ENCODE peak calls at places on chromosomes 4 and X, in seven cellular contexts. E is fibroblast of lung; Q is psoas muscle; U is RWPE1; V is astrocyte of the cerebellum; T is CD4-positive, alpha-beta T cell; A is esophagus muscularis mucosa. M is an unnamed sample.

GRCh38 chr4:157196050-157196449 is 24.5 kb upstream of the GRIA2 start:
- DNase-seq in V (no peak), E (no peak), Q (no peak), A (no peak), U (no peak), T (no peak), M (no peak)

GRCh38 chrX:19272452-19272851 is 71.3 kb upstream of the PDHA1 start:
- DNase-seq in A (no peak), T (no peak), U (no peak), Q (no peak), E (peak), V (peak), M (no peak)

GRCh38 chr4:96895826-96896225 is 1055.9 kb downstream of the PDHA2 start:
- DNase-seq in T (no peak), E (no peak), A (no peak), Q (no peak), U (no peak), V (no peak), M (no peak)

GRCh38 chr4:150573534-150573933 is 8.4 kb upstream of the MAB21L2 start:
- DNase-seq in V (peak), U (no peak), E (peak), Q (no peak), T (no peak), A (no peak), M (no peak)

GRCh38 chrX:115339441-115340025 is 50.0 kb downstream of the LUZP4 start:
- DNase-seq in Q (no peak), T (no peak), A (no peak), V (no peak), U (no peak), E (peak), M (no peak)

GRCh38 chr4:81473086-81473396 is 1.3 kb upstream of the RASGEF1B start:
- DNase-seq in T (no peak), U (no peak), Q (no peak), A (no peak), E (no peak), V (no peak), M (no peak)

GRCh38 chr4:119034276-119035008 is 101.2 kb upstream of the MYOZ2 start:
- DNase-seq in V (no peak), E (no peak), U (no peak), Q (no peak), T (no peak), A (no peak), M (no peak)

GRCh38 chr4:41212221-41213203 is 1.8 kb downstream of the APBB2 start:
- DNase-seq in Q (no peak), U (peak), T (no peak), E (peak), V (no peak), A (no peak), M (peak)

GRCh38 chr4:118345813-118346212 is 7.0 kb downstream of the PRSS12 start:
- DNase-seq in U (no peak), E (no peak), T (no peak), Q (no peak), A (no peak), V (no peak), M (no peak)

GRCh38 chr4:181845617-181846016 is 397.6 kb upstream of the TENM3 start:
- DNase-seq in Q (no peak), A (no peak), V (no peak), T (no peak), E (no peak), U (peak), M (no peak)

GRCh38 chrX:47145408-47146120 is 543 bp downstream of the RBM10 start:
- DNase-seq in A (no peak), U (no peak), Q (no peak), T (no peak), E (peak), V (no peak), M (peak)

GRCh38 chr4:36786519-36786918 is 458.0 kb upstream of the NWD2 start:
- DNase-seq in U (no peak), Q (no peak), V (no peak), T (no peak), A (no peak), E (no peak), M (no peak)

GRCh38 chr4:1215347-1216075 is 33.4 kb downstream of the CTBP1 start:
- DNase-seq in V (no peak), U (no peak), E (peak), Q (no peak), A (no peak), T (no peak), M (peak)

GRCh38 chrX:41561045-41561444 is 113.9 kb downstream of the NYX start:
- DNase-seq in T (no peak), U (peak), V (peak), Q (no peak), E (peak), A (no peak), M (peak)

GRCh38 chrX:19787305-19787704 is 100.1 kb downstream of the SH3KBP1 start:
- DNase-seq in A (no peak), V (no peak), E (no peak), T (no peak), Q (no peak), U (no peak), M (no peak)

GRCh38 chrX:2371026-2371778 is 129.6 kb downstream of the DHRSX start:
- DNase-seq in Q (no peak), E (peak), V (no peak), A (no peak), U (no peak), T (no peak), M (no peak)

GRCh38 chr4:120977435-120977997 is 55.0 kb upstream of the PRDM5 start:
- DNase-seq in E (peak), Q (no peak), U (peak), T (no peak), A (no peak), V (peak), M (peak)

GRCh38 chr4:162700358-162700757 is 466.3 kb downstream of the NAF1 start:
- DNase-seq in V (no peak), U (no peak), A (no peak), T (no peak), Q (no peak), E (no peak), M (no peak)

GRCh38 chr4:74189331-74190043 is 31.6 kb downstream of the MTHFD2L start:
- DNase-seq in V (peak), T (no peak), Q (no peak), U (peak), E (peak), A (no peak), M (peak)

GRCh38 chr4:76689079-76689817 is 208.7 kb downstream of the SOWAHB start:
- DNase-seq in U (peak), Q (peak), E (no peak), V (no peak), T (no peak), A (no peak), M (peak)

GRCh38 chr4:184899261-184900134 is 73.7 kb upstream of the ACSL1 start:
- DNase-seq in U (peak), T (no peak), V (no peak), Q (peak), A (no peak), E (no peak), M (no peak)

GRCh38 chr4:181566490-181566889 is 676.7 kb upstream of the TENM3 start:
- DNase-seq in Q (no peak), V (peak), A (no peak), E (peak), T (no peak), U (no peak), M (no peak)

DNA sequence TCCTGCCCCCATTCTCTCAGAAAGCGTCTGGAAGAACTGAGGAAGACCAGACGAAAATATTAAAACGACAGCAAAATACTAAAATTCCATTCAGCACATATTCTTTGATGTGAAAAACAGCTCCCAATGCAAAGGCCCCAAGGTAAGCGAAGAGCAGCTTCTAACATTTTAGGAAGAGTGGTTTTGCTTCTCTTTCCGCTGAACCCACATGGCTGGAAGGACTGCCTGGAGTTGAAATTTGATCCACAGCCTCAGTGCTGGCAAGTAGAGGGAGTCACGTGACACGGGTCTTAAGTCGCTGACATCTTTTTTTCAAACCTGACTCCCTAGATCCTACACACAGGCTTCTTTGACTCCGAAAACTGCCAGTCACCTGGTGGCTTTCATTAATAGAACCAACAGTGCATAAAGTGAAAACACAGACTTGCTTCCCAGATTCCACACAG is at the start of gene FAM13A:
- DNase-seq in Q (peak), U (peak), T (no peak), E (peak), V (peak), A (peak), M (no peak)
- TF ChIP-seq CTCF in Q (no peak), U (no peak), T (no peak), E (no peak), V (no peak), A (no peak), M (no peak)

DNA sequence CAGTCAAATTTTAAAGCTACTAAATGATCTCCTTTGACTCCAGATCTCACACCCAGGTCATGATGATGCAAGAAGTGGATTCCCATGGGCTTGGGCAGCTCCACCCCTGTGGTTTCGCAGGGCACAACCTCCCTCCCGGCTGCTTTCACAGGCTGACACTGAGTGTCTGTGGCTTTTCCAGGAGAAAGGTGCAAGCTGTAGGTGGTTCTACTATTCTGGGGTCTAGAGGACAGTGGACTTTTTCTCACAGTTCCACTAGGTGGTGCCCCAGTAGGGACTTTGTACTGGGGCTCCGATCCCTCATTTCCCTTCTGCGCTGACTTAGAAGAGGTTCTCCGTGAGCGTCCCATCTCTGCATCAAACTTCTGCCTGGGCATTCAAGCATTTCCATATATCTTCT is 845.2 kb downstream of the PCDH18 start:
- DNase-seq in T (no peak), Q (no peak), E (no peak), A (no peak), U (no peak), V (no peak), M (no peak)
- TF ChIP-seq CTCF in T (no peak), Q (no peak), E (peak), A (no peak), U (no peak), V (no peak), M (no peak)

DNA sequence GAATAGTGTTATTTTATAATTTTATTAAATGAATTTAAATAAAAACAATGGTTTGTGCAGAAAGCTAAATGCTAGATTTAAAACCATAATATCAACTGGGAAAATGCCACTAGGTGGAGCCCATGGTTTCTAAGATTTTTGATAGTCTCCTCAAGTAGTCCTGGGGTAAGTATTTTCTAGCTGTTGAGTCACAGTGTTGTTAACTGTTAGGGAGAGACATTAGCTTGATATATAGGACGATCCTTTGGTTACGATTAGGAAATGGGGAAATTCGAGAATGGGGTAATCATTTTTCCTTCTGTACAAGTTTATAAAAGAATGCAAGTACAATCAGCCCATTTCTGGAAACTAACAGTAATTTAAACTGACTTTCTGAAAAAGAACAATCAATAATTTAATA is 378.4 kb downstream of the ANKRD50 start:
- DNase-seq in E (peak), V (peak), U (peak), Q (no peak), T (no peak), A (no peak), M (peak)
- TF ChIP-seq CTCF in E (peak), V (peak), U (peak), Q (peak), T (no peak), A (peak), M (peak)

GRCh38 chrX:113741744-113742143 is 842.1 kb upstream of the HTR2C start:
- DNase-seq in Q (no peak), U (peak), T (no peak), A (no peak), V (peak), E (no peak), M (no peak)
- TF ChIP-seq CTCF in Q (no peak), U (no peak), T (no peak), A (no peak), V (peak), E (no peak), M (peak)

DNA sequence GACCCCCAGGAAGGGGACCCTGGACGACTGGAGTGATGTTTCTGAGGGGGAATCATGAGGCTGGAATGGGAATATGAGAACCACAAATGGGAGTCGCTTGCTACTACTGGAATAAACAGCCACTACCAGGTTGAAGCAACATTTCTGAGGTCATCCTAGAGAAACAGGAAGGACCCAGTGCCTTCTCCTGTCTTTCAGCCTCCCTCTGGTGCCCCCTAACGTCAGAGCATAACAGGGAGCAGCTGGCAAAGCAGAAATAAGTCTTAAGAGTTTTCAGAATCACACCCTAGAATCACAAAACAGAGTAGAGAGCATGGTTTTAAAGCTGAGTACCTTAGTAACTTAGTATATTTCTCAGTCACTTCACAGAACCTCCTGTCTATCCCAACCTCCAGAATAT is 347.8 kb upstream of the PITX2 start:
- DNase-seq in A (no peak), E (peak), V (peak), Q (peak), U (peak), T (no peak), M (peak)
- TF ChIP-seq CTCF in A (peak), E (peak), V (peak), Q (peak), U (no peak), T (no peak), M (peak)

DNA sequence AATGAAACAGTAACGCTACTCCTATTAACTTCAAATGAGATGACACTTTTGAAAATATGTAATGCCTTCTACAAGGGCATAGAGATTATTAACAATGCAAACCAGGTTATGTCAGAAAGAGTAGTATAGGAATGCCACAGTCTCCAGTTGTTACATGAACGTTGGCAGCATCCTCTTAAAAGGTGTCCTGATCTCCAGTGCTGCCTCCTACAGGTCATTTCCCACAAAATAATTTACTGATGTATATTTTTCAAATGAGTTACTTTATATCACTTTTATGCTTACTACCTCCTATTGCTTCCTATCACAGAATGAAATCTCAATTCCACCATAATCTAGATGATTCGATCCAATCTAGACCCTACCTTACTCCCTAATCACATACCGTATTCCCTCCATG is 195.2 kb upstream of the EPHA5 start:
- DNase-seq in A (no peak), V (no peak), T (no peak), U (peak), E (no peak), Q (no peak), M (no peak)
- TF ChIP-seq CTCF in A (no peak), V (peak), T (no peak), U (no peak), E (no peak), Q (no peak), M (no peak)

GRCh38 chr4:147597561-147597960 is 19.6 kb upstream of the TMEM184C start:
- DNase-seq in E (no peak), T (no peak), U (no peak), A (no peak), V (no peak), Q (no peak), M (no peak)

GRCh38 chr4:147596377-147596776 is 20.8 kb upstream of the TMEM184C start:
- DNase-seq in V (no peak), A (no peak), Q (no peak), T (no peak), U (peak), E (peak), M (peak)

GRCh38 chr4:147599206-147599605 is 18.0 kb upstream of the TMEM184C start:
- DNase-seq in V (no peak), U (no peak), Q (no peak), E (no peak), T (no peak), A (no peak), M (no peak)

GRCh38 chr4:147596976-147597375 is 20.2 kb upstream of the TMEM184C start:
- DNase-seq in T (no peak), E (peak), Q (no peak), A (peak), V (peak), U (peak), M (no peak)

DNA sequence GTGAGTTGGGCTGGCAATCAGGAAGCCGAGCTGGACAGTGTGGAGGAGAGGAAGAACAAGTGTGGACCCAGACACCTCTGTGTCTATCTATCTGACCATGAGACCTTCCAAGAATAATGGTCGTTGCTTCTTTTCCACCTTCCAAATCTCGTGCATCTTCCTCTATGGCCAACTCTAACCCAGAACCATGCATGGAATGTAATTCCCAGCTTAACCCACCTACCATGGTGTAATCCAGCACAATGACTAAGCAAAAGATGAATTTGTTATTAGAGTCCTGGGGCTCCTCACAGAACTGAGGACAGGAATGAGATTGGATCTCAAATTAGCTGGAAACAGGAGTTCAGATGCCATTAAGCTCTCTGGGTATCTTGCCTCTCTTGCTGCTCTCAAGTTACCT is 17.4 kb upstream of the TMEM184C start:
- DNase-seq in U (no peak), E (no peak), A (peak), Q (no peak), V (no peak), T (no peak), M (no peak)
- TF ChIP-seq CTCF in U (no peak), E (no peak), A (no peak), Q (no peak), V (no peak), T (no peak), M (no peak)

GRCh38 chrX:105972690-105973386 is 65.7 kb downstream of the SERPINA7 start:
- DNase-seq in V (no peak), Q (no peak), U (no peak), E (no peak), A (no peak), T (no peak), M (no peak)

GRCh38 chrX:105969487-105969886 is 69.0 kb downstream of the SERPINA7 start:
- DNase-seq in Q (no peak), E (no peak), V (no peak), U (no peak), T (no peak), A (no peak), M (no peak)

GRCh38 chrX:105973387-105973739 is 65.2 kb downstream of the SERPINA7 start:
- DNase-seq in A (no peak), V (no peak), U (no peak), E (no peak), T (no peak), Q (no peak), M (no peak)

GRCh38 chrX:105975382-105975781 is 63.1 kb downstream of the SERPINA7 start:
- DNase-seq in U (no peak), T (no peak), V (peak), A (no peak), Q (no peak), E (peak), M (no peak)
- TF ChIP-seq CTCF in U (no peak), T (no peak), V (no peak), A (no peak), Q (no peak), E (no peak), M (no peak)

GRCh38 chr4:169902658-169903345 is 123.4 kb downstream of the MFAP3L start:
- DNase-seq in E (no peak), U (no peak), V (no peak), Q (no peak), A (no peak), T (no peak), M (no peak)
- TF ChIP-seq CTCF in E (no peak), U (no peak), V (no peak), Q (no peak), A (no peak), T (no peak), M (no peak)

GRCh38 chr4:45692131-45692530 is 431.7 kb downstream of the GABRG1 start:
- DNase-seq in E (no peak), A (no peak), V (no peak), Q (no peak), T (no peak), U (no peak), M (no peak)
- TF ChIP-seq CTCF in E (no peak), A (no peak), V (no peak), Q (no peak), T (no peak), U (no peak), M (no peak)

M was measured in GM13976.